ENCODE peak calls at places on chromosome 16, in seven cellular contexts. L is gastrocnemius medialis, P is heart left ventricle, V is H9, Q is upper lobe of right lung, H is lung, Z is thoracic aorta. R is an unnamed sample.

GRCh38 chr16:82043680-82044584 is 8.9 kb downstream of the HSD17B2 start:
- DNase-seq in L (no peak), P (no peak), V (no peak), Q (no peak), H (no peak), Z (no peak), R (no peak)

GRCh38 chr16:67199808-67200198 is 872 bp downstream of the ELMO3 start:
- DNase-seq in L (no peak), P (no peak), V (peak; percentile 78), Q (peak; percentile 74), H (no peak), Z (no peak), R (peak; percentile 70)

GRCh38 chr16:58494981-58495860 is 4.7 kb upstream of the NDRG4 start:
- DNase-seq in L (peak; percentile 36), P (no peak), V (peak; percentile 91), Q (peak; percentile 48), H (peak; percentile 43), Z (peak; percentile 47), R (peak; percentile 64)

GRCh38 chr16:21644674-21645073 is 7.7 kb downstream of the IGSF6 start:
- DNase-seq in L (no peak), P (no peak), V (no peak), Q (no peak), H (no peak), Z (no peak), R (no peak)

GRCh38 chr16:78485188-78485898 is 385.9 kb downstream of the WWOX start:
- DNase-seq in L (no peak), P (no peak), V (no peak), Q (no peak), H (no peak), Z (no peak), R (no peak)

GRCh38 chr16:17375388-17376304 is 95.1 kb downstream of the XYLT1 start:
- DNase-seq in L (no peak), P (no peak), V (no peak), Q (no peak), H (no peak), Z (no peak), R (no peak)

GRCh38 chr16:27237229-27238015 is 31.1 kb downstream of the NSMCE1 start:
- DNase-seq in L (no peak), P (no peak), V (no peak), Q (peak; percentile 68), H (no peak), Z (no peak), R (no peak)

GRCh38 chr16:11972128-11972527 is 4.4 kb upstream of the SNX29 start:
- DNase-seq in L (no peak), P (no peak), V (no peak), Q (no peak), H (no peak), Z (no peak), R (peak; percentile 22)

GRCh38 chr16:78196527-78196926 is 97.1 kb downstream of the WWOX start:
- DNase-seq in L (no peak), P (no peak), V (no peak), Q (no peak), H (no peak), Z (no peak), R (no peak)

GRCh38 chr16:67730326-67730725 is 11.2 kb upstream of the GFOD2 start:
- DNase-seq in L (no peak), P (no peak), V (no peak), Q (peak; percentile 45), H (no peak), Z (no peak), R (no peak)

GRCh38 chr16:6148361-6148760 is 1050.8 kb upstream of the EEF2KMT start:
- DNase-seq in L (no peak), P (no peak), V (no peak), Q (no peak), H (no peak), Z (no peak), R (no peak)

GRCh38 chr16:81219151-81219550 is 19.3 kb upstream of the BCO1 start:
- DNase-seq in L (no peak), P (no peak), V (no peak), Q (no peak), H (no peak), Z (no peak), R (no peak)

GRCh38 chr16:7218936-7219335 is 113.7 kb upstream of the RBFOX1 start:
- DNase-seq in L (no peak), P (no peak), V (no peak), Q (no peak), H (no peak), Z (no peak), R (no peak)

GRCh38 chr16:22857296-22857695 is 43.3 kb downstream of the HS3ST2 start:
- DNase-seq in L (no peak), P (no peak), V (no peak), Q (no peak), H (no peak), Z (no peak), R (no peak)

GRCh38 chr16:11633113-11633512 is 35.1 kb upstream of the SNN start:
- DNase-seq in L (no peak), P (no peak), V (no peak), Q (no peak), H (no peak), Z (no peak), R (no peak)

GRCh38 chr16:66127459-66128362 is 238.8 kb upstream of the CDH5 start:
- DNase-seq in L (no peak), P (no peak), V (peak; percentile 48), Q (no peak), H (no peak), Z (no peak), R (no peak)

GRCh38 chr16:53713403-53714013 is 9.6 kb downstream of the FTO start:
- DNase-seq in L (no peak), P (no peak), V (no peak), Q (no peak), H (no peak), Z (no peak), R (no peak)

GRCh38 chr16:6157806-6158205 is 1060.2 kb upstream of the EEF2KMT start:
- DNase-seq in L (no peak), P (no peak), V (no peak), Q (no peak), H (no peak), Z (no peak), R (no peak)

GRCh38 chr16:50611332-50611934 is 63.2 kb downstream of the NKD1 start:
- DNase-seq in L (no peak), P (no peak), V (no peak), Q (no peak), H (no peak), Z (no peak), R (no peak)

GRCh38 chr16:81480856-81481821 is 36.5 kb downstream of the CMIP start:
- DNase-seq in L (peak; percentile 35), P (peak; percentile 80), V (no peak), Q (peak; percentile 83), H (peak; percentile 74), Z (no peak), R (peak; percentile 47)

GRCh38 chr16:70381604-70382342 is 35.1 kb downstream of the DDX19A start:
- DNase-seq in L (no peak), P (no peak), V (no peak), Q (no peak), H (no peak), Z (peak; percentile 14), R (no peak)

GRCh38 chr16:57606847-57607501 is 21.5 kb upstream of the ADGRG1 start:
- DNase-seq in L (no peak), P (no peak), V (no peak), Q (no peak), H (no peak), Z (no peak), R (peak; percentile 72)

GRCh38 chr16:56606071-56606687 is 2.2 kb upstream of the MT2A start:
- DNase-seq in L (no peak), P (no peak), V (no peak), Q (no peak), H (no peak), Z (no peak), R (peak; percentile 41)

DNA sequence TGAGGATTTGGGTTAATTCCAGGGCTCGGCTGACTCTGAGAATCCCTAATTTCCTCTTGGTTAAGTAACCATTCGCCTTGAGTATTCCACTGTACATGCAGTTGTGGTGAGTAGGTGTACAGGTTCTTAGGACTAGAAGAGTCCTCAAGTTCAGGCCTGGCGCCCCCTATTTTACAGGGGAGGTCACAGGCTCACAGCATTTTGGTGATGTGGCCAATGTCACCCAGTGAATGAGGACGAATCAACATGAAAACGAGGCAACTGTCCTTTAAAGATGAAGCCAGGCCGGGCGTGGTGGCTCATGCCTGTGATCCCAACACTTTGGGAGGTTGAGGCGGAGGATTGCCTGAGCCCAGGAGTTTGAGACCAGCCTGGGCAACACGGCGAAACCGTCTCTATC is 55.4 kb downstream of the ABCC6 start:
- DNase-seq in L (no peak), P (peak; percentile 28), V (no peak), Q (peak; percentile 38), H (no peak), Z (no peak), R (no peak)
- TF ChIP-seq CTCF in L (no peak), P (no peak), V (peak; percentile 22), Q (no peak), H (no peak), Z (no peak), R (no peak)

DNA sequence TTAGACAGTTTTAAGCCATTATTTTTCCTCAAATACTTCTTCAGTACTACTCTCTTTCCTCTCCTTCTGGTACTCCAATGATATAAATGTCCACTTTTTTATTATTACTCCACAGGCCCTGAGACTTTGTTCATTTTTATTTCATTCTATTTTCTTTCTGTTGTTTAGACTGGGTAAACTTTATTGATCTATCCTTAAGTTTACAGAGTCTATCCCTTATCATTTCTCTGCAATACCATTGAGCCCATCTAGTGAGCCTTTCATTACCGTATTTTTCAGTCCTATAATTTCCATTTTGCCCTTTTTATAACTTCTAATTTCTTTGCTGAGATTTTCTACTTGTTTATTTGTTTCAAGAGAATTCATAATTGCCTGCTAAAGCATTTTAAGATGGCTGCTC is 193.7 kb downstream of the TOX3 start:
- DNase-seq in L (no peak), P (no peak), V (no peak), Q (no peak), H (no peak), Z (no peak), R (no peak)
- H3K27me3 ChIP-seq in L (no peaks in the 10 kb centered on the region), P (no peaks in the 10 kb centered on the region), V (no peaks in the 10 kb centered on the region), Q (no peaks in the 10 kb centered on the region), H (no peaks in the 10 kb centered on the region), Z (no peaks in the 10 kb centered on the region), R (no peaks in the 10 kb centered on the region)

GRCh38 chr16:1412847-1413246 is 1.7 kb downstream of the UNKL start:
- DNase-seq in L (no peak), P (no peak), V (no peak), Q (no peak), H (no peak), Z (no peak), R (no peak)

GRCh38 chr16:1403733-1404132 is 10.8 kb downstream of the UNKL start:
- DNase-seq in L (no peak), P (peak; percentile 62), V (no peak), Q (no peak), H (no peak), Z (no peak), R (no peak)

GRCh38 chr16:1407749-1408148 is 6.8 kb downstream of the UNKL start:
- DNase-seq in L (no peak), P (no peak), V (no peak), Q (no peak), H (no peak), Z (no peak), R (no peak)

GRCh38 chr16:1403036-1403435 is 11.5 kb downstream of the UNKL start:
- DNase-seq in L (no peak), P (no peak), V (no peak), Q (no peak), H (no peak), Z (no peak), R (no peak)

GRCh38 chr16:1408171-1408837 is 6.2 kb downstream of the UNKL start:
- DNase-seq in L (peak; percentile 84), P (peak; percentile 98), V (peak; percentile 86), Q (peak; percentile 96), H (peak; percentile 95), Z (peak; percentile 79), R (peak; percentile 98)
- TF ChIP-seq CTCF in L (no peak), P (no peak), V (no peak), Q (no peak), H (no peak), Z (no peak), R (no peak)

GRCh38 chr16:86716649-86717048 is 138.3 kb downstream of the FOXL1 start:
- DNase-seq in L (no peak), P (no peak), V (no peak), Q (no peak), H (no peak), Z (no peak), R (no peak)
- H3K27me3 ChIP-seq in L (no peaks in the 10 kb centered on the region), P (peaks cover 3% of the 10 kb centered on the region), V (no peaks in the 10 kb centered on the region), Q (peaks cover 37% of the 10 kb centered on the region), H (no peaks in the 10 kb centered on the region), Z (no peaks in the 10 kb centered on the region), R (no peaks in the 10 kb centered on the region)

R was measured in colonic mucosa.